ENCODE peak calls at places on chromosome 14, in four cellular contexts. M is IMR-90, T is MM.1S, F is HepG2. D is an unnamed sample.

GRCh38 chr14:45838597-45838996 is 585.6 kb upstream of the MIS18BP1 start:
- DNase-seq in F (no peak), M (no peak), T (no peak), D (no peak)

GRCh38 chr14:95250126-95250824 is 69.4 kb downstream of the CLMN start:
- DNase-seq in T (no peak), M (no peak), F (no peak), D (no peak)

GRCh38 chr14:50318031-50318626 is 6.0 kb downstream of the DMAC2L start:
- DNase-seq in M (peak; percentile 66), F (peak; percentile 27), T (no peak), D (no peak)

GRCh38 chr14:23443411-23443812 is 8.0 kb upstream of the MYH7 start:
- DNase-seq in T (no peak), M (no peak), F (no peak), D (no peak)

GRCh38 chr14:75170797-75171196 is 5.6 kb downstream of the TMED10 start:
- DNase-seq in T (no peak), M (no peak), F (no peak), D (no peak)

GRCh38 chr14:81991998-81992397 is 458.3 kb upstream of the SEL1L start:
- DNase-seq in F (no peak), T (no peak), M (no peak), D (no peak)

GRCh38 chr14:55454264-55455151 is 14.1 kb upstream of the TBPL2 start:
- DNase-seq in F (peak; percentile 16), T (no peak), M (peak; percentile 86), D (no peak)

GRCh38 chr14:98736701-98737338 is 535.2 kb downstream of the BCL11B start:
- DNase-seq in F (no peak), M (no peak), T (no peak), D (no peak)

GRCh38 chr14:34466691-34467090 is 4.7 kb upstream of the SPTSSA start:
- DNase-seq in T (no peak), F (no peak), M (no peak), D (no peak)

GRCh38 chr14:24483604-24484252 is 24.3 kb downstream of the CMA1 start:
- DNase-seq in T (no peak), M (peak; percentile 27), F (no peak), D (no peak)

GRCh38 chr14:99093532-99094517 is 178.2 kb downstream of the BCL11B start:
- DNase-seq in F (no peak), T (no peak), M (no peak), D (no peak)

GRCh38 chr14:94161087-94161486 is 13.0 kb upstream of the PPP4R4 start:
- DNase-seq in M (no peak), F (no peak), T (no peak), D (no peak)

GRCh38 chr14:89540830-89541470 is 123.9 kb upstream of the FOXN3 start:
- DNase-seq in F (no peak), M (peak; percentile 95), T (no peak), D (no peak)

GRCh38 chr14:21026251-21026987 is 1.6 kb upstream of the NDRG2 start:
- DNase-seq in T (no peak), M (no peak), F (no peak), D (no peak)

GRCh38 chr14:58969951-58970751 is 218.3 kb upstream of the DAAM1 start:
- DNase-seq in F (no peak), T (no peak), M (peak; percentile 64), D (no peak)

GRCh38 chr14:85466678-85467077 is 63.3 kb upstream of the FLRT2 start:
- DNase-seq in M (peak; percentile 45), T (no peak), F (no peak), D (no peak)

GRCh38 chr14:23245282-23245681 is 7.5 kb downstream of the RNF212B start:
- DNase-seq in F (peak; percentile 37), M (no peak), T (no peak), D (no peak)

GRCh38 chr14:95185452-95186392 is 28.4 kb upstream of the DICER1 start:
- DNase-seq in T (no peak), M (peak; percentile 19), F (no peak), D (no peak)

GRCh38 chr14:103840016-103840415 is 7.4 kb downstream of the PPP1R13B start:
- DNase-seq in F (no peak), M (no peak), T (no peak), D (no peak)

GRCh38 chr14:28952161-28952560 is 185.6 kb downstream of the FOXG1 start:
- DNase-seq in F (no peak), T (no peak), M (no peak), D (no peak)

GRCh38 chr14:89757313-89757939 is 197.1 kb downstream of the EFCAB11 start:
- DNase-seq in T (no peak), M (no peak), F (no peak), D (no peak)

GRCh38 chr14:78075610-78076277 is 94.4 kb upstream of the NRXN3 start:
- DNase-seq in M (no peak), F (peak; percentile 3), T (no peak), D (no peak)

GRCh38 chr14:103716091-103716801 is 636 bp downstream of the ZFYVE21 start:
- DNase-seq in F (no peak), M (no peak), T (peak; percentile 7), D (no peak)

GRCh38 chr14:89187501-89187900 is 229.5 kb downstream of the FOXN3 start:
- DNase-seq in T (no peak), F (no peak), M (no peak), D (no peak)

GRCh38 chr14:103889313-103890051 is 38.8 kb upstream of the TDRD9 start:
- DNase-seq in F (peak; percentile 50), T (no peak), M (peak; percentile 20), D (no peak)

GRCh38 chr14:57189070-57189469 is 79.6 kb downstream of the EXOC5 start:
- DNase-seq in T (no peak), F (peak; percentile 3), M (peak; percentile 11), D (no peak)

GRCh38 chr14:104113631-104114420 is 24.6 kb upstream of the KIF26A start:
- DNase-seq in T (no peak), M (no peak), F (no peak), D (no peak)

GRCh38 chr14:81561084-81561775 is 27.6 kb upstream of the SEL1L start:
- DNase-seq in T (no peak), M (no peak), F (no peak), D (no peak)

GRCh38 chr14:20477211-20477876 is 8.1 kb downstream of the PNP start:
- DNase-seq in F (no peak), M (peak; percentile 73), T (no peak), D (no peak)

GRCh38 chr14:21346532-21347135 is 37.2 kb downstream of the SUPT16H start:
- DNase-seq in T (no peak), F (no peak), M (peak; percentile 82), D (no peak)

GRCh38 chr14:89303452-89304435 is 113.3 kb downstream of the FOXN3 start:
- DNase-seq in F (peak; percentile 12), T (peak; percentile 70), M (peak; percentile 95), D (peak; percentile 28)

GRCh38 chr14:63045234-63045611 is at the start of gene KCNH5:
- DNase-seq in F (no peak), T (peak; percentile 59), M (peak; percentile 46), D (no peak)

GRCh38 chr14:103537175-103537990 is 8.4 kb downstream of the TRMT61A start:
- DNase-seq in M (peak; percentile 55), T (no peak), F (no peak), D (no peak)

GRCh38 chr14:50961606-50962259 is 17.4 kb upstream of the PYGL start:
- DNase-seq in F (no peak), T (no peak), M (peak; percentile 97), D (peak; percentile 31)

GRCh38 chr14:59829469-59829868 is 41.1 kb downstream of the RTN1 start:
- DNase-seq in F (no peak), T (no peak), M (no peak), D (no peak)

GRCh38 chr14:63192085-63192484 is 12.2 kb upstream of the RHOJ start:
- DNase-seq in T (no peak), M (peak; percentile 23), F (no peak), D (no peak)

GRCh38 chr14:91170504-91171121 is 56.7 kb downstream of the DGLUCY start:
- DNase-seq in F (no peak), M (peak; percentile 25), T (no peak), D (no peak)
- H3K4me3 ChIP-seq in F (no peak overlapping the region), M (no peak overlapping the region), T (no peak overlapping the region), D (no peak overlapping the region)

GRCh38 chr14:61253064-61253753 is 27.9 kb downstream of the TMEM30B start:
- DNase-seq in T (no peak), F (no peak), M (no peak), D (no peak)
- TF ChIP-seq CTCF in T (no peak), F (no peak), M (no peak), D (no peak)

GRCh38 chr14:30445852-30446251 is 113.1 kb upstream of the G2E3 start:
- DNase-seq in T (no peak), M (no peak), F (no peak), D (no peak)

GRCh38 chr14:30444451-30444850 is 114.5 kb upstream of the G2E3 start:
- DNase-seq in F (no peak), M (no peak), T (no peak), D (no peak)

GRCh38 chr14:30440986-30441385 is 118.0 kb upstream of the G2E3 start:
- DNase-seq in T (no peak), F (no peak), M (no peak), D (no peak)

GRCh38 chr14:30443368-30444007 is 115.5 kb upstream of the G2E3 start:
- DNase-seq in T (peak; percentile 37), F (peak; percentile 77), M (peak; percentile 46), D (no peak)

DNA sequence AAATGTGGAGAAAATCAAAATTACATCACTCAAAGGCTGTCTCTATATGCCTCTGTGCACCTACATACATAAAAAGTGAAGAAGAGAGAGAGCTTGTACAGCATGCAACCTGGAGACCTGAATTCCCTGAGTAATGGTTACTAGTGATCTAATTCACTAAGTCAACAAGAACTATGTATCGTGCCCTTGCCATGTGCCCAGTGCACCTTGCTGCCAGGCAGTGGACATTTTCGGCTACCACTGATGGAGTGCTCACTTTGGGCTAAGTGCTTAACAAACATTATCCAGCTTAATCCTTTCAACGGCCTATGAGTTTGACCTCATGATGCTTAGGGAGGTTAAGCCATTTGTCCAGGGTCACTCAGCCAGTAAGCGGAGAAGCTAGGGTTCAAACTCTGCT is 113.6 kb upstream of the G2E3 start:
- DNase-seq in F (no peak), M (no peak), T (no peak), D (no peak)
- H3K27ac ChIP-seq in F (no peak overlapping the region), M (no peak overlapping the region), T (no peak overlapping the region), D (no peak overlapping the region)

DNA sequence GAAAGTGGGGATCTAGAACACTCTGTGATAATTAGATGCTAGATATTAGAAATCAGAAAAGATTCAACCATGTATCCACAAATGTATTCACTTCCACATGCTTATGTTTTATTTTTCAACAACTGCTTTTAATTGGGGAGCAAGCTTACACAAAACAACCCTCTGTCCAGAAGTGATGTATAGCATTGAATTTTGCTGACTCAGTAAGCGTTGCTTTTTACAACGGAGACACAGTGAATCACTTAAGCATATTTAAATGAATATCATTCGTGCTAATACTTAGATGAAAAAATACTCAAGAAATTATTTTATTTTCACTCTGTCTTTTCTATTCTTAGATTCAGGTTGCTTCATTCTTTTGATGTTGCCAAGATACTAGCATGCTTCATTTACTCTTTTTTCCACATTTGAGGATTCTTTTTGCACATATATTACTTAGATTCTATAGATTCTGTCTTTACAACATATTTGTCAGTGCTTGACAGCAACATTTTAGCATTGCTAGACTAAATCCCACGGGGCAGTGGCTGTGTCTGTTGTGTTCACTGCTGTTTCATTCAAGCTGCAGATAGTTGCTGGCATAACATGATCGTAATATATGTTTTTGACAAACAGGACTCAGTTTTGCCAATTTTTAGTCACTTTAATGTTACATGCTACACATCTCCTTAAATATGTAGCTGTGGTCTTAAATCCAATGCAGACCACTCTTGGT is 1714.4 kb upstream of the SEL1L start:
- DNase-seq in T (no peak), M (no peak), F (no peak), D (no peak)
- H3K4me3 ChIP-seq in T (no peak overlapping the region), M (no peak overlapping the region), F (no peak overlapping the region), D (no peak overlapping the region)

GRCh38 chr14:106268013-106268727 is 741.8 kb downstream of the TMEM121 start:
- DNase-seq in F (no peak), M (no peak), T (no peak), D (no peak)
- TF ChIP-seq CTCF in F (peak; percentile 41), M (no peak), T (no peak), D (no peak)

D was measured in thoracic aorta.